ENCODE peak calls at places on chromosomes 7 and 10, in eight cellular contexts. F is CD4-positive, alpha-beta memory T cell; W is G401; T is NCI-H510A; X is left cardiac atrium; M is heart left ventricle; Z is LoVo; L is stimulated activated naive CD8-positive, alpha-beta T cell treated with anti-CD3 and anti-CD28 coated beads, Interleukin-15, Interleukin-2, amounts not matched to agents 100 U/mL and 50 U/mL, for 24 hours. A is an unnamed sample.

GRCh38 chr7:106006906-106007305 is 43.8 kb downstream of the CDHR3 start:
- DNase-seq in F (no peak), W (no peak), T (no peak), X (no peak), M (no peak), Z (no peak), L (no peak), A (no peak)

GRCh38 chr7:84043661-84044191 is 150.9 kb downstream of the SEMA3A start:
- DNase-seq in F (no peak), W (no peak), T (no peak), X (no peak), M (no peak), Z (no peak), L (no peak), A (no peak)

GRCh38 chr10:77943086-77943901 is 16.7 kb upstream of the DLG5 start:
- DNase-seq in F (no peak), W (peak; percentile 24), T (no peak), X (peak; percentile 39), M (no peak), Z (no peak), L (no peak), A (no peak)

GRCh38 chr7:149799397-149800168 is 26.2 kb upstream of the ZNF467 start:
- DNase-seq in F (peak; percentile 43), W (no peak), T (no peak), X (no peak), M (peak; percentile 52), Z (peak; percentile 4), L (peak; percentile 71), A (peak; percentile 73)

GRCh38 chr7:48084727-48085432 is 4.2 kb upstream of the UPP1 start:
- DNase-seq in F (peak; percentile 47), W (no peak), T (no peak), X (peak; percentile 75), M (peak; percentile 76), Z (peak; percentile 94), L (peak; percentile 76), A (no peak)

GRCh38 chr10:44786451-44786850 is 124.7 kb upstream of the TMEM72 start:
- DNase-seq in F (no peak), W (no peak), T (no peak), X (no peak), M (no peak), Z (no peak), L (no peak), A (no peak)

GRCh38 chr10:53697038-53697437 is 924.5 kb upstream of the MBL2 start:
- DNase-seq in F (no peak), W (no peak), T (no peak), X (no peak), M (no peak), Z (no peak), L (no peak), A (no peak)

GRCh38 chr7:3065724-3066143 is 22.1 kb upstream of the CARD11 start:
- DNase-seq in F (peak; percentile 57), W (no peak), T (no peak), X (peak; percentile 36), M (no peak), Z (no peak), L (peak; percentile 84), A (peak; percentile 58)

GRCh38 chr10:964321-964987 is 23.8 kb upstream of the GTPBP4 start:
- DNase-seq in F (no peak), W (no peak), T (no peak), X (no peak), M (no peak), Z (no peak), L (no peak), A (no peak)

GRCh38 chr7:105196473-105196872 is 182.5 kb downstream of the KMT2E start:
- DNase-seq in F (no peak), W (no peak), T (no peak), X (no peak), M (no peak), Z (no peak), L (no peak), A (no peak)

GRCh38 chr7:50595538-50596102 is 30.4 kb upstream of the DDC start:
- DNase-seq in F (peak; percentile 34), W (peak; percentile 56), T (no peak), X (peak; percentile 40), M (no peak), Z (no peak), L (no peak), A (no peak)

GRCh38 chr7:26046878-26047277 is 105.1 kb upstream of the NFE2L3 start:
- DNase-seq in F (no peak), W (no peak), T (no peak), X (no peak), M (no peak), Z (no peak), L (no peak), A (no peak)

GRCh38 chr10:63976538-63976937 is 455.3 kb downstream of the REEP3 start:
- DNase-seq in F (no peak), W (peak; percentile 32), T (no peak), X (peak; percentile 25), M (peak; percentile 36), Z (peak; percentile 46), L (peak; percentile 51), A (no peak)

GRCh38 chr7:29841926-29842671 is 35.8 kb downstream of the WIPF3 start:
- DNase-seq in F (no peak), W (no peak), T (no peak), X (no peak), M (no peak), Z (no peak), L (no peak), A (no peak)